ENCODE peak calls at places on chromosomes 5 and 9, in nine cellular contexts. W, V, I, P, M, J, Y, N and K are unnamed samples.

GRCh38 chr5:120375248-120375647 is 88.9 kb upstream of the PRR16 start:
- DNase-seq in W (no peak), V (no peak), I (no peak), P (no peak), M (no peak), J (no peak), Y (no peak), N (no peak), K (no peak)

GRCh38 chr9:130663258-130664171 is 879 bp upstream of the PRDM12 start:
- DNase-seq in W (no peak), V (no peak), I (no peak), P (no peak), M (no peak), J (no peak), Y (no peak), N (no peak), K (no peak)

GRCh38 chr5:159184858-159185381 is 24.4 kb downstream of the RNF145 start:
- DNase-seq in W (no peak), V (no peak), I (no peak), P (no peak), M (peak; percentile 79), J (no peak), Y (no peak), N (no peak), K (no peak)

GRCh38 chr5:168334161-168335094 is 43.0 kb downstream of the WWC1 start:
- DNase-seq in W (no peak), V (no peak), I (peak; percentile 36), P (no peak), M (no peak), J (no peak), Y (no peak), N (no peak), K (peak; percentile 27)

GRCh38 chr5:167888395-167888794 is 403.1 kb upstream of the WWC1 start:
- DNase-seq in W (no peak), V (no peak), I (no peak), P (no peak), M (no peak), J (no peak), Y (no peak), N (no peak), K (no peak)

GRCh38 chr5:32168460-32169033 is 5.6 kb downstream of the GOLPH3 start:
- DNase-seq in W (no peak), V (no peak), I (no peak), P (no peak), M (no peak), J (no peak), Y (no peak), N (no peak), K (peak; percentile 22)

GRCh38 chr5:54109931-54110330 is 200.4 kb downstream of the ARL15 start:
- DNase-seq in W (no peak), V (no peak), I (no peak), P (no peak), M (no peak), J (no peak), Y (no peak), N (no peak), K (no peak)

GRCh38 chr9:20591223-20591622 is 31.1 kb downstream of the MLLT3 start:
- DNase-seq in W (no peak), V (no peak), I (no peak), P (no peak), M (no peak), J (no peak), Y (no peak), N (no peak), K (no peak)

GRCh38 chr9:92723299-92723625 is 41.4 kb downstream of the BICD2 start:
- DNase-seq in W (no peak), V (no peak), I (no peak), P (no peak), M (peak; percentile 16), J (no peak), Y (no peak), N (no peak), K (no peak)

GRCh38 chr5:60805470-60805869 is 38.6 kb downstream of the ELOVL7 start:
- DNase-seq in W (no peak), V (no peak), I (no peak), P (no peak), M (no peak), J (no peak), Y (no peak), N (no peak), K (no peak)

GRCh38 chr9:115134941-115135340 is 17.0 kb upstream of the TNC start:
- DNase-seq in W (no peak), V (no peak), I (no peak), P (no peak), M (peak; percentile 20), J (no peak), Y (no peak), N (no peak), K (no peak)

GRCh38 chr5:171272996-171273970 is 35.8 kb upstream of the TLX3 start:
- DNase-seq in W (no peak), V (no peak), I (no peak), P (no peak), M (peak; percentile 32), J (no peak), Y (no peak), N (peak; percentile 7), K (peak; percentile 70)

GRCh38 chr5:59007460-59008063 is 424.7 kb downstream of the RAB3C start:
- DNase-seq in W (no peak), V (no peak), I (no peak), P (no peak), M (peak; percentile 31), J (no peak), Y (no peak), N (no peak), K (no peak)

GRCh38 chr5:115184780-115185179 is 15.1 kb upstream of the TRIM36 start:
- DNase-seq in W (no peak), V (no peak), I (no peak), P (no peak), M (no peak), J (no peak), Y (no peak), N (no peak), K (no peak)

GRCh38 chr9:74910036-74910435 is 22.3 kb upstream of the TRPM6 start:
- DNase-seq in W (no peak), V (no peak), I (no peak), P (no peak), M (no peak), J (no peak), Y (no peak), N (no peak), K (no peak)

GRCh38 chr9:105887679-105888078 is 193.3 kb downstream of the TMEM38B start:
- DNase-seq in W (no peak), V (no peak), I (no peak), P (no peak), M (no peak), J (no peak), Y (no peak), N (peak; percentile 10), K (no peak)

GRCh38 chr5:155728146-155728856 is 598.7 kb upstream of the SGCD start:
- DNase-seq in W (no peak), V (peak; percentile 38), I (peak; percentile 57), P (no peak), M (no peak), J (no peak), Y (peak; percentile 74), N (no peak), K (peak; percentile 78)

GRCh38 chr5:97004423-97005060 is 68.7 kb downstream of the LNPEP start:
- DNase-seq in W (no peak), V (no peak), I (no peak), P (no peak), M (no peak), J (no peak), Y (no peak), N (no peak), K (no peak)